ENCODE peak calls at places on chromosomes 5 and 9, in nine cellular contexts. S is A673; T is choroid plexus epithelial cell; V is activated CD8-positive, alpha-beta T cell treated with anti-CD3 and anti-CD28 coated beads for 36 hours; N is uterus; W is brain microvascular endothelial cell; F is foreskin fibroblast; C is A549; Y is GM12878. U is an unnamed sample.

GRCh38 chr5:39137391-39138181 is 63.4 kb upstream of the RICTOR start:
- DNase-seq in S (peak), T (peak), V (no peak), N (no peak), W (no peak), F (no peak), C (peak), Y (no peak), U (no peak)

GRCh38 chr9:16206560-16206959 is 653.7 kb downstream of the CCDC171 start:
- DNase-seq in S (peak), T (no peak), V (no peak), N (no peak), W (no peak), F (no peak), C (no peak), Y (no peak), U (no peak)

GRCh38 chr9:33162721-33163311 is 4.3 kb downstream of the B4GALT1 start:
- DNase-seq in S (peak), T (peak), V (no peak), N (peak), W (no peak), F (peak), C (peak), Y (no peak), U (no peak)

GRCh38 chr5:102975040-102975439 is 144.9 kb downstream of the GIN1 start:
- DNase-seq in S (peak), T (no peak), V (no peak), N (no peak), W (no peak), F (peak), C (no peak), Y (no peak), U (no peak)

GRCh38 chr5:139181835-139182452 is 16.2 kb downstream of the SIL1 start:
- DNase-seq in S (peak), T (peak), V (no peak), N (no peak), W (no peak), F (peak), C (peak), Y (no peak), U (no peak)

GRCh38 chr9:89814340-89815040 is 209.7 kb downstream of the GADD45G start:
- DNase-seq in S (no peak), T (peak), V (peak), N (no peak), W (peak), F (no peak), C (no peak), Y (no peak), U (no peak)

GRCh38 chr5:16994576-16994975 is 58.5 kb upstream of the MYO10 start:
- DNase-seq in S (no peak), T (no peak), V (no peak), N (no peak), W (no peak), F (peak), C (no peak), Y (no peak), U (no peak)

GRCh38 chr5:10801931-10802674 is 41.1 kb upstream of the DAP start:
- DNase-seq in S (peak), T (peak), V (no peak), N (no peak), W (no peak), F (peak), C (peak), Y (no peak), U (no peak)

GRCh38 chr5:146909496-146910068 is 31.0 kb upstream of the PPP2R2B start:
- DNase-seq in S (no peak), T (no peak), V (no peak), N (no peak), W (no peak), F (no peak), C (no peak), Y (no peak), U (no peak)

GRCh38 chr5:146903789-146904188 is 25.2 kb upstream of the PPP2R2B start:
- DNase-seq in S (no peak), T (no peak), V (no peak), N (no peak), W (no peak), F (no peak), C (no peak), Y (no peak), U (no peak)

GRCh38 chr5:146910239-146910638 is 31.7 kb upstream of the PPP2R2B start:
- DNase-seq in S (no peak), T (no peak), V (no peak), N (no peak), W (no peak), F (no peak), C (no peak), Y (no peak), U (no peak)

GRCh38 chr5:146904890-146905289 is 26.3 kb upstream of the PPP2R2B start:
- DNase-seq in S (no peak), T (no peak), V (no peak), N (no peak), W (no peak), F (no peak), C (no peak), Y (no peak), U (no peak)

GRCh38 chr5:146906803-146907202 is 28.2 kb upstream of the PPP2R2B start:
- DNase-seq in S (peak), T (no peak), V (peak), N (no peak), W (no peak), F (no peak), C (peak), Y (no peak), U (no peak)
- TF ChIP-seq CTCF in S (peak), T (peak), V (no peak), N (no peak), W (peak), F (no peak), C (no peak), Y (no peak), U (no peak)

GRCh38 chr5:83925952-83926351 is 205.3 kb upstream of the HAPLN1 start:
- DNase-seq in S (no peak), T (peak), V (no peak), N (no peak), W (no peak), F (peak), C (no peak), Y (no peak), U (no peak)

GRCh38 chr5:83924891-83925290 is 204.2 kb upstream of the HAPLN1 start:
- DNase-seq in S (no peak), T (no peak), V (no peak), N (no peak), W (peak), F (peak), C (no peak), Y (no peak), U (no peak)

GRCh38 chr5:83924171-83924570 is 203.5 kb upstream of the HAPLN1 start:
- DNase-seq in S (no peak), T (peak), V (no peak), N (no peak), W (peak), F (peak), C (no peak), Y (no peak), U (no peak)

GRCh38 chr5:83925321-83925877 is 204.7 kb upstream of the HAPLN1 start:
- DNase-seq in S (no peak), T (peak), V (no peak), N (no peak), W (peak), F (peak), C (no peak), Y (no peak), U (no peak)

DNA sequence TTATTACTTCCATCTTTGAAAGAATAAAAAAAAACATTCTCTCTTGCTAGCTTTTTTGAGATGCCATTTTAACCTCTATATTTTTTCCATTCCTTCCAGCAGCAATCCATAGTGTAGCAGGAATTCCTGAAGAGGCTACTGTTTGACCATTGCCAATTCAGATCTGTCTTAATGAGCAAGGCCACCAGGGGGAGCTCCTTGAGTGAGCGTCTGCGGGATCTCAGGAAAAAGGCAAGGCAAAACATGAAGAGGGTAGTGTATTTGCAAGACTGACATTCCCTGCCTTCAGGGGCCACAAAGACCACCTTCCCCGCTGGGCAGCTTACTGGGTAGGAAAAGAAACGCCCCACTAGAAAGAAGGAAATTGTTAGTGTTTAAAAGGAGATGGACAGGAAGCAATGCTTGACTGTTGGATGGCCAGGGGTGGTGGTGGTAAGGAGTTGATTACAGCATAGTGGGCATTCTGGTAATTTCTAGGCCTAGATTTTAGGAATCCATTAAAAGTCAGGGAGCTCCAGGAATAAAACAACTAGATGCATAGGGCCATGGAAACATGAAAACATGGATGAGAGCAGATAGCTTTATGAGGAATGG is 206.6 kb upstream of the HAPLN1 start:
- DNase-seq in S (peak), T (peak), V (peak), N (peak), W (peak), F (peak), C (peak), Y (no peak), U (no peak)
- TF ChIP-seq CTCF in S (peak), T (peak), V (peak), N (peak), W (peak), F (peak), C (peak), Y (peak), U (peak)

DNA sequence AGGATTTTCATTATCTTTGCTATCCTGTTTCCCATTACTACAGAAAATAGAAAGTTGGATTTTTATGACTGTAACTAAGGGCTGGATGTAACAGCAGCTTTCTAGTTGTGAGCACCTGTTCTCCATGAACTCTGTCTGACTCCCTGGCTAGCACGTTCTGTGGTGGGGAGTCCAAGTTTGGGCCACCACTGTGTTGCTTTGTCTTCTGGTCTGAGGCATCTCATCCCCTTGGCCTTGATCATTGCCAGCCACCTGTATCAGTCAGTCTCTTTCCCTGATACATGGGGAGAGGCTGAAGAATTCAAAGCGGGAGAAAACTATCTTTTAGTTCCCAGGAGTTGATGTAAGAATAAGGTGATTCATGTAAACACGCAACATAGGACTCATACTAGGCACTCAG is 33.4 kb downstream of the WDR70 start:
- DNase-seq in S (no peak), T (no peak), V (no peak), N (no peak), W (no peak), F (no peak), C (no peak), Y (no peak), U (no peak)
- TF ChIP-seq CTCF in S (no peak), T (no peak), V (no peak), N (no peak), W (no peak), F (no peak), C (no peak), Y (no peak), U (no peak)

DNA sequence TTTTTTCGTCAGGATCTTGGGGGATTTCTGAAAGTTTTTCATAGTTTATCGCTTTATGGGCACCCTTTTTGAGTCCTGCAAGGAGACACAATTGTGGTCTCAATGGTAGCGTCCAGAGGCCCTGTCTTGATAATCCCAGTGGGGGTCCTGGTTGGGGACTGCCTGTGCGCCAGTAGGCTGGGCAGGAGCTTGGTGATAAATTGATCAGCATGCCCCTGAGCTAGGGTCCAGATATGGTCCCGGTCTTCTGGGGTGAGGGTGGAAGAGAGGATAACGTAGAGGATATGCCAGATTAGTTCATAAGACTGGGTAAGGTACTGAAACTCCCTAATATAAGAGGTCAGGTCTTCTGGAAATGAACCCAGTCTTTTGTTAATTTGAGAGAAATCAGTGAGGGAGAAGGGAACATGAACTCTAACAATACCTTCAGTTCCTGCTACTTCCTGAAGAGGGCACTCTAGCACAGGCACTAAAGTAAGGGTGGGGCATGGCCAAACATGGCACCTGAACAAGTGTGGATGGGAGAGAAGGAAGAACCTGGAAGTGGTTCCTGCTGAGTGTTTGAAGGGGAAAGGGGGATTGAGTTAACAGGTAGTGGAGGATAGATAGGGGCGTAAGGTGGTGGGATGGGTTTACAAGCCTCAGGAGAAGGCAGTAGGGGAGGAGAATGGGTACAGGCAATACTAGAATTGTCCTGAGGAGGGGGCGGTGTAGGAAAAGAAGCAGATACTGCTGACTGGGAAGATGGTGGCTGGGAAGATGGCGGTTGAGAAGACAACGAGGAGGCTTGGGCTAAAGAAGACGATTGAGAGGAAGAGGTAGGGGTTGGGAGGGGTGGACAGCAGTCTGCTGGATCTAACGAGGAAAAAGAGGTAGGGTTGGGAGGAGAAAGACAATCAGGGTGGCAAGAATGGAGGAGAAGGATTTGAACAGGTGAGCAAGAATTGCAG is 33.8 kb upstream of the ANXA2R start:
- DNase-seq in S (peak), T (peak), V (peak), N (no peak), W (peak), F (peak), C (peak), Y (no peak), U (no peak)
- TF ChIP-seq CTCF in S (peak), T (peak), V (peak), N (no peak), W (peak), F (peak), C (peak), Y (peak), U (peak)

GRCh38 chr5:484556-484955 is 39.7 kb downstream of the SLC9A3 start:
- DNase-seq in S (no peak), T (no peak), V (no peak), N (no peak), W (no peak), F (no peak), C (no peak), Y (no peak), U (no peak)

GRCh38 chr5:483434-484184 is 40.6 kb downstream of the EXOC3 start:
- DNase-seq in S (no peak), T (no peak), V (peak), N (no peak), W (no peak), F (no peak), C (no peak), Y (no peak), U (no peak)

GRCh38 chr5:483011-483410 is 40.0 kb downstream of the EXOC3 start:
- DNase-seq in S (no peak), T (no peak), V (no peak), N (no peak), W (no peak), F (no peak), C (no peak), Y (no peak), U (no peak)

GRCh38 chr5:485943-486491 is 38.2 kb downstream of the SLC9A3 start:
- DNase-seq in S (peak), T (no peak), V (peak), N (no peak), W (no peak), F (no peak), C (no peak), Y (no peak), U (no peak)

GRCh38 chr5:485113-485942 is 38.9 kb downstream of the SLC9A3 start:
- DNase-seq in S (no peak), T (no peak), V (no peak), N (no peak), W (no peak), F (no peak), C (no peak), Y (no peak), U (no peak)
- TF ChIP-seq CTCF in S (no peak), T (no peak), V (no peak), N (no peak), W (no peak), F (no peak), C (no peak), Y (no peak), U (no peak)

GRCh38 chr5:64599226-64599625 is 91.1 kb upstream of the SHISAL2B start:
- DNase-seq in S (no peak), T (no peak), V (no peak), N (no peak), W (no peak), F (no peak), C (no peak), Y (no peak), U (no peak)

GRCh38 chr5:64595519-64595855 is 89.7 kb downstream of the RGS7BP start:
- DNase-seq in S (no peak), T (no peak), V (no peak), N (no peak), W (no peak), F (no peak), C (no peak), Y (no peak), U (no peak)

GRCh38 chr5:64594025-64594424 is 88.2 kb downstream of the RGS7BP start:
- DNase-seq in S (no peak), T (no peak), V (no peak), N (no peak), W (no peak), F (no peak), C (no peak), Y (no peak), U (no peak)

GRCh38 chr5:64592942-64593341 is 87.1 kb downstream of the RGS7BP start:
- DNase-seq in S (no peak), T (no peak), V (no peak), N (no peak), W (no peak), F (no peak), C (no peak), Y (no peak), U (no peak)

GRCh38 chr5:64594601-64595518 is 89.0 kb downstream of the RGS7BP start:
- DNase-seq in S (peak), T (peak), V (no peak), N (no peak), W (no peak), F (no peak), C (peak), Y (no peak), U (no peak)
- TF ChIP-seq CTCF in S (peak), T (peak), V (no peak), N (no peak), W (peak), F (no peak), C (no peak), Y (no peak), U (no peak)

GRCh38 chr9:115983366-115983765 is 170.2 kb upstream of the PAPPA start:
- DNase-seq in S (no peak), T (no peak), V (no peak), N (no peak), W (no peak), F (no peak), C (no peak), Y (no peak), U (no peak)

GRCh38 chr9:115980502-115980901 is 173.1 kb upstream of the PAPPA start:
- DNase-seq in S (no peak), T (no peak), V (no peak), N (no peak), W (no peak), F (no peak), C (no peak), Y (no peak), U (no peak)

GRCh38 chr9:115976726-115977125 is 176.9 kb upstream of the PAPPA start:
- DNase-seq in S (no peak), T (no peak), V (no peak), N (no peak), W (no peak), F (no peak), C (no peak), Y (no peak), U (no peak)

GRCh38 chr9:115981011-115981410 is 172.6 kb upstream of the PAPPA start:
- DNase-seq in S (peak), T (peak), V (no peak), N (no peak), W (no peak), F (no peak), C (no peak), Y (no peak), U (no peak)

DNA sequence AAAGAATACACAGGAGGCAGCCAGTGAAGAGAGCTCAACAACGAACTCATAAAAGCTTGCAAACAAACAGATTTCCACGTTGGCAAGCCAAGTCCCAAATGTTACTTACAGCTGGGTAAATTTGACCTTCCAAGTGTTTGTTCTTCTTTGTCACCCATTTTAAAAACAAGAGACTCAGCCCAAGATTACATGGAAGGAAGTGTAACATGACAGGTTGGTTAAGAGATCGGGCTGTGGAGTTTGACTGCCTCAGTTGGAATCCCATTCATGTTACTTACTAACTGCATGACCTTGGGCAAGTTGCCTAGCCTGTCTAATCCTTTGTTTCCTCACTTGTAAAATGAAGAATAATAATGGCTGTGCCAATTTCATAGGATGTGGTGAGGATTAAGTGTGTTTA is 174.9 kb upstream of the PAPPA start:
- DNase-seq in S (peak), T (peak), V (no peak), N (no peak), W (no peak), F (peak), C (peak), Y (no peak), U (no peak)
- TF ChIP-seq CTCF in S (no peak), T (no peak), V (no peak), N (no peak), W (no peak), F (no peak), C (no peak), Y (no peak), U (no peak)